ENCODE peak calls at places on chromosomes 5 and 9, in five cellular contexts. F is neural crest cell; G is CD8-positive, alpha-beta T cell; S is stomach; B is activated CD8-positive, alpha-beta T cell treated with anti-CD3 and anti-CD28 coated beads for 36 hours. O is an unnamed sample.

GRCh38 chr5:128009399-128009798 is 74.2 kb upstream of the SLC12A2 start:
- DNase-seq in F (no peak), G (no peak), S (no peak), B (no peak), O (no peak)

GRCh38 chr9:34536685-34537084 is 13.9 kb upstream of the ENHO start:
- DNase-seq in F (no peak), G (no peak), S (no peak), B (no peak), O (no peak)

GRCh38 chr9:92952861-92953620 is 5.7 kb downstream of the FGD3 start:
- DNase-seq in F (no peak), G (no peak), S (no peak), B (no peak), O (no peak)

GRCh38 chr5:128441923-128442322 is 96.1 kb downstream of the FBN2 start:
- DNase-seq in F (no peak), G (no peak), S (no peak), B (no peak), O (no peak)

GRCh38 chr5:129541648-129542251 is 81.7 kb downstream of the ADAMTS19 start:
- DNase-seq in F (no peak), G (no peak), S (no peak), B (no peak), O (no peak)

GRCh38 chr5:3361811-3362605 is 233.6 kb upstream of the IRX1 start:
- DNase-seq in F (no peak), G (no peak), S (no peak), B (no peak), O (no peak)

GRCh38 chr5:126965061-126965475 is 65.3 kb downstream of the MARCHF3 start:
- DNase-seq in F (no peak), G (no peak), S (no peak), B (no peak), O (no peak)

GRCh38 chr5:88602584-88602983 is 280.4 kb downstream of the MEF2C start:
- DNase-seq in F (no peak), G (no peak), S (no peak), B (peak), O (peak)

GRCh38 chr5:147382776-147383175 is 127.1 kb downstream of the DPYSL3 start:
- DNase-seq in F (no peak), G (no peak), S (no peak), B (no peak), O (no peak)

GRCh38 chr5:32092938-32093812 is 80.9 kb downstream of the GOLPH3 start:
- DNase-seq in F (peak), G (peak), S (peak), B (peak), O (peak)

GRCh38 chr9:90789862-90790261 is 11.8 kb upstream of the SYK start:
- DNase-seq in F (no peak), G (no peak), S (no peak), B (no peak), O (no peak)

GRCh38 chr9:89659473-89660256 is 54.9 kb downstream of the GADD45G start:
- DNase-seq in F (no peak), G (no peak), S (no peak), B (no peak), O (no peak)

GRCh38 chr9:72978724-72979123 is 25.9 kb upstream of the ALDH1A1 start:
- DNase-seq in F (no peak), G (no peak), S (no peak), B (no peak), O (no peak)

GRCh38 chr9:115593587-115594091 is 475.7 kb upstream of the TNC start:
- DNase-seq in F (peak), G (no peak), S (no peak), B (no peak), O (peak)

GRCh38 chr5:179812135-179812825 is 5.6 kb upstream of the MGAT4B start:
- DNase-seq in F (no peak), G (no peak), S (no peak), B (no peak), O (no peak)

GRCh38 chr9:85420750-85421149 is 321.0 kb downstream of the AGTPBP1 start:
- DNase-seq in F (peak), G (no peak), S (no peak), B (no peak), O (peak)

GRCh38 chr5:31921852-31922305 is 252.2 kb downstream of the GOLPH3 start:
- DNase-seq in F (no peak), G (no peak), S (no peak), B (no peak), O (no peak)

GRCh38 chr5:124698774-124699173 is 47.7 kb downstream of the ZNF608 start:
- DNase-seq in F (no peak), G (no peak), S (no peak), B (no peak), O (no peak)

GRCh38 chr5:34787035-34787434 is 51.9 kb upstream of the TTC23L start:
- DNase-seq in F (no peak), G (no peak), S (no peak), B (no peak), O (no peak)

GRCh38 chr9:75996726-75997125 is 106.3 kb downstream of the PCSK5 start:
- DNase-seq in F (no peak), G (no peak), S (no peak), B (no peak), O (no peak)

GRCh38 chr5:147920420-147921030 is 14.2 kb upstream of the C5orf46 start:
- DNase-seq in F (no peak), G (no peak), S (no peak), B (no peak), O (no peak)

GRCh38 chr9:99326112-99326916 is 104.2 kb downstream of the SEC61B start:
- DNase-seq in F (no peak), G (no peak), S (no peak), B (no peak), O (no peak)

GRCh38 chr9:132762896-132763295 is 92.6 kb downstream of the GTF3C4 start:
- DNase-seq in F (no peak), G (no peak), S (no peak), B (no peak), O (no peak)

GRCh38 chr5:74040065-74040551 is 414.1 kb downstream of the ARHGEF28 start:
- DNase-seq in F (no peak), G (no peak), S (no peak), B (no peak), O (no peak)

GRCh38 chr9:6197330-6197729 is 18.3 kb upstream of the IL33 start:
- DNase-seq in F (no peak), G (no peak), S (no peak), B (no peak), O (peak)

GRCh38 chr9:134377976-134378375 is 51.7 kb downstream of the RXRA start:
- DNase-seq in F (no peak), G (no peak), S (peak), B (no peak), O (no peak)

GRCh38 chr5:12901696-12902095 is 997.5 kb upstream of the CTNND2 start:
- DNase-seq in F (no peak), G (no peak), S (no peak), B (no peak), O (no peak)

GRCh38 chr9:1875921-1876448 is 139.2 kb upstream of the SMARCA2 start:
- DNase-seq in F (no peak), G (no peak), S (no peak), B (peak), O (peak)

GRCh38 chr5:58984009-58984525 is 401.2 kb downstream of the RAB3C start:
- DNase-seq in F (no peak), G (no peak), S (no peak), B (no peak), O (no peak)

GRCh38 chr5:298737-299125 is 22.8 kb upstream of the AHRR start:
- DNase-seq in F (no peak), G (no peak), S (no peak), B (no peak), O (no peak)
- TF ChIP-seq CTCF in F (no peak), G (no peak), S (no peak), B (no peak), O (no peak)

GRCh38 chr5:160837211-160837610 is 14.8 kb downstream of the ATP10B start:
- DNase-seq in F (no peak), G (no peak), S (no peak), B (no peak), O (no peak)
- TF ChIP-seq CTCF in F (no peak), G (no peak), S (no peak), B (no peak), O (no peak)

GRCh38 chr5:171365351-171365750 is 22.3 kb upstream of the NPM1 start:
- DNase-seq in F (no peak), G (no peak), S (no peak), B (peak), O (no peak)
- TF ChIP-seq CTCF in F (peak), G (no peak), S (no peak), B (peak), O (peak)

GRCh38 chr9:37963936-37964739 is 60.2 kb upstream of the SLC25A51 start:
- DNase-seq in F (peak), G (no peak), S (peak), B (no peak), O (no peak)
- TF ChIP-seq CTCF in F (no peak), G (no peak), S (no peak), B (no peak), O (no peak)

GRCh38 chr5:43401827-43402226 is 10.4 kb downstream of the CCL28 start:
- DNase-seq in F (no peak), G (no peak), S (no peak), B (no peak), O (no peak)
- TF ChIP-seq CTCF in F (peak), G (no peak), S (no peak), B (no peak), O (no peak)

GRCh38 chr5:110040178-110040577 is 350.5 kb downstream of the MAN2A1 start:
- DNase-seq in F (no peak), G (no peak), S (no peak), B (no peak), O (no peak)
- TF ChIP-seq CTCF in F (peak), G (no peak), S (no peak), B (no peak), O (no peak)

GRCh38 chr9:136486131-136486530 is 3.3 kb upstream of the SEC16A start:
- DNase-seq in F (no peak), G (no peak), S (no peak), B (no peak), O (no peak)

GRCh38 chr9:136485651-136486050 is 2.8 kb upstream of the SEC16A start:
- DNase-seq in F (peak), G (no peak), S (peak), B (no peak), O (no peak)

GRCh38 chr9:136483589-136484152 is 831 bp upstream of the SEC16A start:
- DNase-seq in F (peak), G (peak), S (peak), B (peak), O (peak)

GRCh38 chr9:136484153-136485048 is 1.6 kb upstream of the SEC16A start:
- DNase-seq in F (no peak), G (no peak), S (peak), B (no peak), O (no peak)

GRCh38 chr9:136485049-136485647 is 2.3 kb upstream of the SEC16A start:
- DNase-seq in F (peak), G (peak), S (peak), B (peak), O (peak)
- TF ChIP-seq CTCF in F (peak), G (peak), S (peak), B (peak), O (peak)

DNA sequence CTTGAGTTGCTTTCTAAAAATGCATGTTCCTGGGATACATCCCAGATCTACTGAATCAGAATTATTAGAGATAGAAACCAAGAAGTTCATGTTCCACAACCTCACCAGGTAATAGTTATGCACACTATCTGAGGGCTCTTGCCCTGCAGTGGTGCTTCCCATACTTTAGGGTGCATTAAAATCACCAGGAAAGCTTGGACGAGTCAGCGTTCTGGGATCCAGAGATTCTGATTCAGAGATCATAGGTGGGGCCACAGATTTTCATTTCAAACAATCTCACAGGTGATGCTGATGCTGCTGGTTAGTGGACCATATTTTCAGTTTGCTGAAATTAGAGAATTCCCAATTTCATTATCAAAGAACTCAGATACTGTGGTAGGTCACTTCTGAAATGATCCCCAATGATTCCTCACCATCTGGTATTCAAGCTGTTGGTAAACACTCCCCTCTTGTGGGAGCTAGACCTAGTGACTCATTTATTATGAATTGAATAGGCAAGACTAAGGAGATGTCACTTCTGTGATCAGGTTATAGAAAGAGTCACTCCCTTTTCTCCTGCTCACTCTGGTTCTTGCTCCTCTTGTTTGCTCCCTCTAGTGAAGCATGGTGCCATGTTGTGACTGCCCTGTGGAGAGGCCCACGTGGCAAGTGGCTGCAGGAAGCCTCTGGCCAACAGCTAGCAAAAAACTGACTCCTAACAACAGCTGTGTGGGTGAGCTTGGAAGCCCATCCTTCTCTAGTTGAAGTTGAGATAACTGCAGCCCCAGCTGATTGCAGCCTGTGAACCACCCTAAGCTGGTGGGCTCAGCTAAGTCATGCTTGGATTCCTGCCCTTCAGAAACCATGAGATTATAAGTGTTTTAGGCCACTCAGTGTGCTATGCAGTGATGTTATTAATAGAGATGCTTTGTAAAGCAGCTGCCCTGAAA is 59.8 kb downstream of the SH3TC2 start:
- DNase-seq in F (no peak), G (no peak), S (no peak), B (no peak), O (no peak)
- TF ChIP-seq CTCF in F (no peak), G (no peak), S (no peak), B (no peak), O (no peak)

DNA sequence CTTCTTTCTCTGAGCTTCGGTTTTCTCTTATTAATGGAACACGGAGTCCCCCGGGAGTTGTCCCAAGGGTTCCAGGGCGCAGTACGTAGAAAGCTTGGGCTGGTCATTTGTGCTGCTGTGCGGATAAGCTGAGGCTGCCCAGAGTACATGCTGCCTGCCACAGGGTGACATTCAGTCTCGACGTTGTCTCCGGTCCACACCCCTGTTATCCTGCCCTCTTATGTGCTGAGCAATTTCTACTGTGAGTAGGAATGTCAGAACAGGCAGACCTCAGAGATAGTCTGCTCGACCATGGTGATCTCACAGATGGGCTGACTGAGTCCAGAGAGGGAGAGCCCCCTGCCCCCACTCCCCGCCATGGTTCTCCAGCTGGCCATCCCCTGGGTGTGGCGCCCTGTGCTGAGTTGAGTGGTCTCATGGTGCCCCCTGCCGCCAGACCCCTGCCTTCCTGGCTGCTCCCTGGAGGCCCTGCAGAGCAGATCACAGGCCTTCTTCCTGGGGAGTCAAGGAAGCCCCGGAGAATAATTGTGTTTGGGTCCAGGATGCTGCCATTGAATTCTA is 124.0 kb downstream of the RGS3 start:
- DNase-seq in F (peak), G (no peak), S (no peak), B (peak), O (no peak)
- TF ChIP-seq CTCF in F (peak), G (no peak), S (peak), B (no peak), O (no peak)